ENCODE peak calls at places on chromosome 20, in nine cellular contexts. One of them, this sample, is unnamed.

GRCh38 chr20:17617212-17617867 is 47.5 kb downstream of the DSTN start:
- DNase-seq in amniotic stem cell: no peak
- DNase-seq in SHP77: peak
- DNase-seq in AML-193: peak
- DNase-seq in activated CD4-positive, alpha-beta T cell treated with anti-CD3 and anti-CD28 coated beads, Interleukin-2, amount 10 ng/mL, durations not matched to agents 24 days and 14 days: peak
- DNase-seq in NCI-H510A treated with DMSO at 0.1 percent for 48 hours: peak
- DNase-seq in SIG-M5: no peak
- DNase-seq in A172: peak
- DNase-seq in left ventricle myocardium inferior: peak
- DNase-seq in this sample: no peak

GRCh38 chr20:55253765-55254164 is 751.6 kb downstream of the CBLN4 start:
- DNase-seq in amniotic stem cell: no peak
- DNase-seq in SHP77: no peak
- DNase-seq in AML-193: no peak
- DNase-seq in activated CD4-positive, alpha-beta T cell treated with anti-CD3 and anti-CD28 coated beads, Interleukin-2, amount 10 ng/mL, durations not matched to agents 24 days and 14 days: no peak
- DNase-seq in NCI-H510A treated with DMSO at 0.1 percent for 48 hours: no peak
- DNase-seq in SIG-M5: no peak
- DNase-seq in A172: no peak
- DNase-seq in left ventricle myocardium inferior: no peak
- DNase-seq in this sample: peak

GRCh38 chr20:33882018-33882417 is 70.9 kb downstream of the CHMP4B start:
- DNase-seq in amniotic stem cell: no peak
- DNase-seq in SHP77: no peak
- DNase-seq in AML-193: no peak
- DNase-seq in activated CD4-positive, alpha-beta T cell treated with anti-CD3 and anti-CD28 coated beads, Interleukin-2, amount 10 ng/mL, durations not matched to agents 24 days and 14 days: no peak
- DNase-seq in NCI-H510A treated with DMSO at 0.1 percent for 48 hours: no peak
- DNase-seq in SIG-M5: no peak
- DNase-seq in A172: no peak
- DNase-seq in left ventricle myocardium inferior: no peak
- DNase-seq in this sample: no peak

GRCh38 chr20:38337561-38338140 is 8.6 kb upstream of the LBP start:
- DNase-seq in amniotic stem cell: no peak
- DNase-seq in SHP77: peak
- DNase-seq in AML-193: no peak
- DNase-seq in activated CD4-positive, alpha-beta T cell treated with anti-CD3 and anti-CD28 coated beads, Interleukin-2, amount 10 ng/mL, durations not matched to agents 24 days and 14 days: no peak
- DNase-seq in NCI-H510A treated with DMSO at 0.1 percent for 48 hours: no peak
- DNase-seq in SIG-M5: no peak
- DNase-seq in A172: peak
- DNase-seq in left ventricle myocardium inferior: no peak
- DNase-seq in this sample: peak

GRCh38 chr20:20603339-20603990 is 109.0 kb downstream of the RALGAPA2 start:
- DNase-seq in amniotic stem cell: no peak
- DNase-seq in SHP77: peak
- DNase-seq in AML-193: no peak
- DNase-seq in activated CD4-positive, alpha-beta T cell treated with anti-CD3 and anti-CD28 coated beads, Interleukin-2, amount 10 ng/mL, durations not matched to agents 24 days and 14 days: peak
- DNase-seq in NCI-H510A treated with DMSO at 0.1 percent for 48 hours: peak
- DNase-seq in SIG-M5: no peak
- DNase-seq in A172: no peak
- DNase-seq in left ventricle myocardium inferior: no peak
- DNase-seq in this sample: peak

GRCh38 chr20:50459124-50459918 is 50.9 kb upstream of the PTPN1 start:
- DNase-seq in amniotic stem cell: no peak
- DNase-seq in SHP77: no peak
- DNase-seq in AML-193: no peak
- DNase-seq in activated CD4-positive, alpha-beta T cell treated with anti-CD3 and anti-CD28 coated beads, Interleukin-2, amount 10 ng/mL, durations not matched to agents 24 days and 14 days: no peak
- DNase-seq in NCI-H510A treated with DMSO at 0.1 percent for 48 hours: no peak
- DNase-seq in SIG-M5: no peak
- DNase-seq in A172: no peak
- DNase-seq in left ventricle myocardium inferior: no peak
- DNase-seq in this sample: no peak

GRCh38 chr20:37385176-37385575 is 39.2 kb downstream of the SRC start:
- DNase-seq in amniotic stem cell: no peak
- DNase-seq in SHP77: no peak
- DNase-seq in AML-193: no peak
- DNase-seq in activated CD4-positive, alpha-beta T cell treated with anti-CD3 and anti-CD28 coated beads, Interleukin-2, amount 10 ng/mL, durations not matched to agents 24 days and 14 days: no peak
- DNase-seq in NCI-H510A treated with DMSO at 0.1 percent for 48 hours: no peak
- DNase-seq in SIG-M5: no peak
- DNase-seq in A172: no peak
- DNase-seq in left ventricle myocardium inferior: no peak
- DNase-seq in this sample: no peak

GRCh38 chr20:23105193-23105592 is 19.1 kb upstream of the CD93 start:
- DNase-seq in amniotic stem cell: no peak
- DNase-seq in SHP77: no peak
- DNase-seq in AML-193: no peak
- DNase-seq in activated CD4-positive, alpha-beta T cell treated with anti-CD3 and anti-CD28 coated beads, Interleukin-2, amount 10 ng/mL, durations not matched to agents 24 days and 14 days: no peak
- DNase-seq in NCI-H510A treated with DMSO at 0.1 percent for 48 hours: peak
- DNase-seq in SIG-M5: no peak
- DNase-seq in A172: no peak
- DNase-seq in left ventricle myocardium inferior: no peak
- DNase-seq in this sample: no peak

GRCh38 chr20:61385316-61385715 is 133.3 kb downstream of the CDH4 start:
- DNase-seq in amniotic stem cell: no peak
- DNase-seq in SHP77: no peak
- DNase-seq in AML-193: no peak
- DNase-seq in activated CD4-positive, alpha-beta T cell treated with anti-CD3 and anti-CD28 coated beads, Interleukin-2, amount 10 ng/mL, durations not matched to agents 24 days and 14 days: no peak
- DNase-seq in NCI-H510A treated with DMSO at 0.1 percent for 48 hours: no peak
- DNase-seq in SIG-M5: no peak
- DNase-seq in A172: no peak
- DNase-seq in left ventricle myocardium inferior: no peak
- DNase-seq in this sample: no peak

GRCh38 chr20:57435498-57436222 is 44.5 kb downstream of the RBM38 start:
- DNase-seq in amniotic stem cell: no peak
- DNase-seq in SHP77: peak
- DNase-seq in AML-193: peak
- DNase-seq in activated CD4-positive, alpha-beta T cell treated with anti-CD3 and anti-CD28 coated beads, Interleukin-2, amount 10 ng/mL, durations not matched to agents 24 days and 14 days: peak
- DNase-seq in NCI-H510A treated with DMSO at 0.1 percent for 48 hours: peak
- DNase-seq in SIG-M5: peak
- DNase-seq in A172: peak
- DNase-seq in left ventricle myocardium inferior: peak
- DNase-seq in this sample: peak

GRCh38 chr20:56629464-56630085 is 469 bp downstream of the TFAP2C start:
- DNase-seq in amniotic stem cell: no peak
- DNase-seq in SHP77: no peak
- DNase-seq in AML-193: no peak
- DNase-seq in activated CD4-positive, alpha-beta T cell treated with anti-CD3 and anti-CD28 coated beads, Interleukin-2, amount 10 ng/mL, durations not matched to agents 24 days and 14 days: peak
- DNase-seq in NCI-H510A treated with DMSO at 0.1 percent for 48 hours: no peak
- DNase-seq in SIG-M5: no peak
- DNase-seq in A172: peak
- DNase-seq in left ventricle myocardium inferior: no peak
- DNase-seq in this sample: no peak

GRCh38 chr20:37229300-37229699 is 32.3 kb downstream of the GHRH start:
- DNase-seq in amniotic stem cell: no peak
- DNase-seq in SHP77: no peak
- DNase-seq in AML-193: no peak
- DNase-seq in activated CD4-positive, alpha-beta T cell treated with anti-CD3 and anti-CD28 coated beads, Interleukin-2, amount 10 ng/mL, durations not matched to agents 24 days and 14 days: no peak
- DNase-seq in NCI-H510A treated with DMSO at 0.1 percent for 48 hours: no peak
- DNase-seq in SIG-M5: no peak
- DNase-seq in A172: no peak
- DNase-seq in left ventricle myocardium inferior: no peak
- DNase-seq in this sample: no peak

GRCh38 chr20:24048014-24048611 is 59.5 kb upstream of the GGTLC1 start:
- DNase-seq in amniotic stem cell: no peak
- DNase-seq in SHP77: no peak
- DNase-seq in AML-193: no peak
- DNase-seq in activated CD4-positive, alpha-beta T cell treated with anti-CD3 and anti-CD28 coated beads, Interleukin-2, amount 10 ng/mL, durations not matched to agents 24 days and 14 days: no peak
- DNase-seq in NCI-H510A treated with DMSO at 0.1 percent for 48 hours: no peak
- DNase-seq in SIG-M5: no peak
- DNase-seq in A172: no peak
- DNase-seq in left ventricle myocardium inferior: no peak
- DNase-seq in this sample: no peak